ENCODE peak calls at places on chromosomes 12 and 14, in seven cellular contexts. R is IMR-90, W is left ventricle myocardium inferior, G is GM12865, B is ascending aorta, F is left lung, Q is fibroblast of pulmonary artery. S is an unnamed sample.

GRCh38 chr14:56170028-56170427 is 51.8 kb downstream of the PELI2 start:
- DNase-seq in R (peak), W (no peak), G (no peak), B (no peak), F (no peak), Q (peak), S (no peak)

GRCh38 chr12:62848418-62848817 is 86.5 kb downstream of the PPM1H start:
- DNase-seq in R (peak), W (no peak), G (peak), B (no peak), F (no peak), Q (peak), S (peak)

GRCh38 chr12:42145197-42145549 is 499 bp upstream of the GXYLT1 start:
- DNase-seq in R (peak), W (no peak), G (peak), B (no peak), F (no peak), Q (no peak), S (no peak)

GRCh38 chr12:72872986-72873385 is 600.8 kb downstream of the TRHDE start:
- DNase-seq in R (no peak), W (no peak), G (no peak), B (no peak), F (no peak), Q (no peak), S (no peak)

GRCh38 chr12:99711246-99711645 is 63.7 kb downstream of the GARIN6 start:
- DNase-seq in R (no peak), W (no peak), G (no peak), B (no peak), F (no peak), Q (no peak), S (no peak)

GRCh38 chr12:131106542-131106941 is 152.8 kb downstream of the ADGRD1 start:
- DNase-seq in R (no peak), W (no peak), G (no peak), B (no peak), F (peak), Q (no peak), S (no peak)

GRCh38 chr14:33435911-33436310 is 497.2 kb downstream of the NPAS3 start:
- DNase-seq in R (peak), W (no peak), G (no peak), B (no peak), F (no peak), Q (peak), S (peak)

GRCh38 chr14:90644882-90645281 is 171.3 kb downstream of the TTC7B start:
- DNase-seq in R (peak), W (peak), G (no peak), B (no peak), F (no peak), Q (peak), S (peak)

GRCh38 chr12:60394680-60395079 is 798.9 kb downstream of the SLC16A7 start:
- DNase-seq in R (peak), W (no peak), G (no peak), B (no peak), F (no peak), Q (peak), S (peak)

GRCh38 chr14:90612801-90613200 is 203.4 kb downstream of the TTC7B start:
- DNase-seq in R (no peak), W (no peak), G (no peak), B (no peak), F (no peak), Q (no peak), S (no peak)

GRCh38 chr14:89779707-89780106 is 174.8 kb downstream of the EFCAB11 start:
- DNase-seq in R (no peak), W (no peak), G (no peak), B (no peak), F (no peak), Q (no peak), S (peak)

GRCh38 chr12:49539406-49540228 is 787 bp downstream of the KCNH3 start:
- DNase-seq in R (no peak), W (no peak), G (no peak), B (no peak), F (no peak), Q (no peak), S (no peak)

GRCh38 chr12:102144221-102144620 is 24.2 kb downstream of the PARPBP start:
- DNase-seq in R (no peak), W (no peak), G (no peak), B (no peak), F (no peak), Q (no peak), S (no peak)

GRCh38 chr12:124478985-124479645 is 88.3 kb downstream of the NCOR2 start:
- DNase-seq in R (no peak), W (no peak), G (no peak), B (no peak), F (no peak), Q (no peak), S (no peak)

GRCh38 chr14:51317373-51317772 is 77.3 kb downstream of the TMX1 start:
- DNase-seq in R (peak), W (no peak), G (no peak), B (no peak), F (no peak), Q (no peak), S (no peak)

GRCh38 chr12:69239922-69240624 is 704 bp downstream of the CPSF6 start:
- DNase-seq in R (peak), W (peak), G (peak), B (no peak), F (peak), Q (peak), S (no peak)

GRCh38 chr14:22972313-22972930 is 9.9 kb downstream of the AJUBA start:
- DNase-seq in R (no peak), W (no peak), G (no peak), B (no peak), F (no peak), Q (no peak), S (no peak)
- TF ChIP-seq CTCF in R (no peak), W (no peak), G (no peak), B (no peak), F (no peak), Q (no peak), S (no peak)

GRCh38 chr14:66104486-66104885 is 381.7 kb upstream of the CCDC196 start:
- DNase-seq in R (no peak), W (no peak), G (no peak), B (no peak), F (no peak), Q (no peak), S (no peak)

GRCh38 chr14:66099931-66100330 is 386.2 kb upstream of the CCDC196 start:
- DNase-seq in R (no peak), W (no peak), G (peak), B (no peak), F (no peak), Q (no peak), S (no peak)

GRCh38 chr14:66101662-66102061 is 384.5 kb upstream of the CCDC196 start:
- DNase-seq in R (no peak), W (no peak), G (no peak), B (no peak), F (no peak), Q (no peak), S (no peak)

GRCh38 chr14:66109426-66109825 is 376.7 kb upstream of the CCDC196 start:
- DNase-seq in R (no peak), W (no peak), G (no peak), B (no peak), F (no peak), Q (no peak), S (no peak)

DNA sequence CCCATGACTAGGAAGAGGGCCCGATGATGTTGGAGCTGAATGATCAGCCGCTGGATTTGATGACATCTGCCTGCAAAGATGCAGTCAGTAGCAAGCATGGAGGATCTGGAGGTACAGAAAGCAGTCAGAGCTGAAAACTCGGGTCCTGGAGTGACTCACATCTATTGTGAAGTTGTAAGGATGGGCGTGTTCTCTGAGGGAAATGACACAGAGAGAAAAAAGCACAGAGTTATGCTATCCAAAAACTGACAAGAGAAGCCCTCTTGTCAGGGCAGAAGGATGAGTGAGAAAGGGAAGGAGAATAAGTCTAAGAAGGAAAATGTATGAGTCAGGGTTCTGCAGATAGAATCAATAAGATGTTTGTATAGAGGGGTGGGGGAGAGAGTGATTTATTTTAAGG is 380.4 kb upstream of the CCDC196 start:
- DNase-seq in R (no peak), W (no peak), G (no peak), B (no peak), F (no peak), Q (peak), S (peak)
- H3K4me3 ChIP-seq in R (no peak), W (no peak), G (no peak), B (no peak), F (no peak), Q (peak), S (no peak)

GRCh38 chr14:39734306-39734705 is 302.1 kb upstream of the FBXO33 start:
- DNase-seq in R (no peak), W (no peak), G (no peak), B (no peak), F (no peak), Q (no peak), S (no peak)

GRCh38 chr14:39726563-39726962 is 294.3 kb upstream of the FBXO33 start:
- DNase-seq in R (no peak), W (no peak), G (no peak), B (no peak), F (no peak), Q (no peak), S (no peak)

GRCh38 chr14:39733741-39734140 is 301.5 kb upstream of the FBXO33 start:
- DNase-seq in R (no peak), W (no peak), G (peak), B (no peak), F (no peak), Q (no peak), S (no peak)

DNA sequence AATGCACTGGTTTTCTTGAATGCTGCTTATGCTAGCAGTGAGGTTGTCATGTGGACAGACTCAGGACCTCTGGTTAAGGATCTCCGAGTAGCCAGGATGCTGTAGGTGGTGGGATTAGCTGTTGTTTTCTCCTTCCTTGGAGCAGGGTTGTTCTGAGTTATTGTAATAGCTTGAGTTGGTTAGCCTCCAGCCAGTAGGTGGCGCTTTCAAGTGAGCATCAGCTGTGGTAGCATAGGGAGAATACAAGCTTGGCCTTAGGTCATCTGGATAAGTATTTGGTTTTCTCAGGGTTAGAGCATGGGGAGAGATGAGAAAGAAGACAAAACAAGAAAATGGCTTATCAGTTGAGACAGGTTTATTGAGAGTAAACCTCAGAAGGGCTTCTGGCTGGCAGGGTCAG is 299.7 kb upstream of the FBXO33 start:
- DNase-seq in R (no peak), W (no peak), G (peak), B (no peak), F (no peak), Q (no peak), S (no peak)
- TF ChIP-seq CTCF in R (no peak), W (no peak), G (peak), B (no peak), F (no peak), Q (no peak), S (peak)

GRCh38 chr12:109550310-109550680 is 23.0 kb downstream of the MMAB start:
- DNase-seq in R (no peak), W (no peak), G (no peak), B (no peak), F (no peak), Q (no peak), S (no peak)

GRCh38 chr12:109547286-109547685 is 26.0 kb downstream of the MMAB start:
- DNase-seq in R (no peak), W (no peak), G (no peak), B (no peak), F (no peak), Q (no peak), S (no peak)

GRCh38 chr12:109549613-109550309 is 23.5 kb downstream of the MMAB start:
- DNase-seq in R (no peak), W (no peak), G (no peak), B (no peak), F (no peak), Q (no peak), S (no peak)

GRCh38 chr12:109545826-109546225 is 27.5 kb downstream of the MMAB start:
- DNase-seq in R (no peak), W (no peak), G (no peak), B (no peak), F (no peak), Q (no peak), S (no peak)

GRCh38 chr12:109548258-109548657 is 25.0 kb downstream of the MMAB start:
- DNase-seq in R (no peak), W (no peak), G (no peak), B (no peak), F (no peak), Q (no peak), S (no peak)
- H3K4me3 ChIP-seq in R (no peak), W (no peak), G (no peak), B (no peak), F (no peak), Q (no peak), S (no peak)

GRCh38 chr12:37672655-37673260 is 643.8 kb upstream of the ALG10B start:
- DNase-seq in R (no peak), W (no peak), G (no peak), B (no peak), F (no peak), Q (peak), S (no peak)
- TF ChIP-seq CTCF in R (peak), W (no peak), G (peak), B (no peak), F (no peak), Q (peak), S (peak)

GRCh38 chr14:95359974-95360826 is 40.5 kb upstream of the CLMN start:
- DNase-seq in R (no peak), W (no peak), G (no peak), B (no peak), F (no peak), Q (no peak), S (no peak)
- H3K4me3 ChIP-seq in R (no peak), W (peak), G (no peak), B (no peak), F (no peak), Q (no peak), S (no peak)

GRCh38 chr12:32558941-32559340 is 120.2 kb upstream of the DNM1L start:
- DNase-seq in R (peak), W (no peak), G (peak), B (no peak), F (no peak), Q (peak), S (peak)
- TF ChIP-seq CTCF in R (no peak), W (no peak), G (no peak), B (no peak), F (no peak), Q (no peak), S (no peak)

DNA sequence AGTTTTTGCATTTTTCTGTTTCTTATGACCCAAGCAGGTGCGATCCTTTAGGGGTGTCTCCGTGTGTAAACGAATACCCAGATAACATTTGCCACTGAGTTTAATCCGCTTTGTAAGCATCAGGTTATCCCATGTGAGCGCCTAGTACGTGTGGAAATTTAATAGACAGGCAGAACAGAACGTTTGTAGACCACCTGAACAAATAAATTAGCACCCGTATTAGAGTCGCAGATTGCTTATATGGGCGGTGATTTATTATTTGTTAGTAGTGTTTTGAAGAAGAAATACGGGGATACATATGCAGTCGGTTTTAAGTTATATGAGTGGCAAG is 325 bp downstream of the C12orf60 start:
- DNase-seq in R (no peak), W (no peak), G (no peak), B (no peak), F (no peak), Q (no peak), S (no peak)
- H3K4me3 ChIP-seq in R (peak), W (peak), G (peak), B (peak), F (peak), Q (peak), S (peak)